ENCODE peak calls at places on chromosomes 6 and 20, in four cellular contexts. One of them, this sample, is unnamed.
A peak's percentile ranks its signal among the peaks of the same experiment; 100 is the strongest.

GRCh38 chr6:75204959-75205775 is 686 bp downstream of the COL12A1 start:
- DNase-seq in heart left ventricle: no peak
- DNase-seq in upper lobe of right lung: peak; percentile 80
- DNase-seq in tibial nerve: peak; percentile 33
- DNase-seq in this sample: peak; percentile 47

GRCh38 chr6:2917801-2918495 is 14.8 kb upstream of the SERPINB9 start:
- DNase-seq in tibial nerve: no peak
- DNase-seq in heart left ventricle: no peak
- DNase-seq in upper lobe of right lung: no peak
- DNase-seq in this sample: no peak

GRCh38 chr6:137717074-137718073 is 149.7 kb upstream of the TNFAIP3 start:
- DNase-seq in heart left ventricle: no peak
- DNase-seq in tibial nerve: no peak
- DNase-seq in upper lobe of right lung: no peak
- DNase-seq in this sample: no peak

GRCh38 chr6:168950500-168951223 is 303.0 kb downstream of the THBS2 start:
- DNase-seq in upper lobe of right lung: no peak
- DNase-seq in tibial nerve: no peak
- DNase-seq in heart left ventricle: no peak
- DNase-seq in this sample: no peak

GRCh38 chr6:133286765-133287164 is 45.6 kb downstream of the EYA4 start:
- DNase-seq in heart left ventricle: no peak
- DNase-seq in tibial nerve: no peak
- DNase-seq in upper lobe of right lung: no peak
- DNase-seq in this sample: no peak

GRCh38 chr6:84224251-84224650 is 3.2 kb downstream of the CEP162 start:
- DNase-seq in upper lobe of right lung: no peak
- DNase-seq in heart left ventricle: no peak
- DNase-seq in tibial nerve: no peak
- DNase-seq in this sample: no peak

GRCh38 chr6:18100296-18100695 is 22.2 kb downstream of the NHLRC1 start:
- DNase-seq in heart left ventricle: no peak
- DNase-seq in tibial nerve: no peak
- DNase-seq in upper lobe of right lung: no peak
- DNase-seq in this sample: no peak

GRCh38 chr6:41164551-41164950 is 1.6 kb upstream of the TREM2 start:
- DNase-seq in upper lobe of right lung: no peak
- DNase-seq in tibial nerve: no peak
- DNase-seq in heart left ventricle: no peak
- DNase-seq in this sample: no peak

GRCh38 chr6:112934433-112935327 is 587.5 kb downstream of the RFPL4B start:
- DNase-seq in tibial nerve: no peak
- DNase-seq in upper lobe of right lung: no peak
- DNase-seq in heart left ventricle: no peak
- DNase-seq in this sample: no peak

GRCh38 chr20:10513931-10514575 is 78.9 kb downstream of the SLX4IP start:
- DNase-seq in heart left ventricle: no peak
- DNase-seq in tibial nerve: no peak
- DNase-seq in upper lobe of right lung: no peak
- DNase-seq in this sample: no peak

GRCh38 chr6:131954775-131955107 is 3.6 kb upstream of the CCN2 start:
- DNase-seq in upper lobe of right lung: no peak
- DNase-seq in heart left ventricle: peak; percentile 39
- DNase-seq in tibial nerve: no peak
- DNase-seq in this sample: peak; percentile 99

GRCh38 chr20:49775229-49775693 is 37.4 kb upstream of the SLC9A8 start:
- DNase-seq in upper lobe of right lung: peak; percentile 71
- DNase-seq in heart left ventricle: peak; percentile 75
- DNase-seq in tibial nerve: no peak
- DNase-seq in this sample: no peak

GRCh38 chr20:38126146-38126912 is 38.7 kb downstream of the TGM2 start:
- DNase-seq in heart left ventricle: no peak
- DNase-seq in upper lobe of right lung: peak; percentile 66
- DNase-seq in tibial nerve: no peak
- DNase-seq in this sample: no peak

GRCh38 chr6:138104618-138105213 is 2.5 kb downstream of the PERP start:
- DNase-seq in tibial nerve: no peak
- DNase-seq in heart left ventricle: no peak
- DNase-seq in upper lobe of right lung: no peak
- DNase-seq in this sample: no peak

GRCh38 chr20:44513871-44514270 is 8.0 kb downstream of the SERINC3 start:
- DNase-seq in heart left ventricle: no peak
- DNase-seq in upper lobe of right lung: no peak
- DNase-seq in tibial nerve: no peak
- DNase-seq in this sample: no peak

GRCh38 chr6:133991096-133991593 is 38.1 kb downstream of the TBPL1 start:
- DNase-seq in tibial nerve: no peak
- DNase-seq in upper lobe of right lung: no peak
- DNase-seq in heart left ventricle: no peak
- DNase-seq in this sample: peak; percentile 61

GRCh38 chr20:8408587-8409307 is 276.7 kb downstream of the PLCB1 start:
- DNase-seq in tibial nerve: no peak
- DNase-seq in upper lobe of right lung: no peak
- DNase-seq in heart left ventricle: no peak
- DNase-seq in this sample: no peak

GRCh38 chr6:113672691-113673149 is 184.4 kb upstream of the MARCKS start:
- DNase-seq in upper lobe of right lung: peak; percentile 67
- DNase-seq in tibial nerve: peak; percentile 49
- DNase-seq in heart left ventricle: peak; percentile 35
- DNase-seq in this sample: no peak

GRCh38 chr6:96532399-96532798 is 10.8 kb downstream of the UFL1 start:
- DNase-seq in heart left ventricle: no peak
- DNase-seq in upper lobe of right lung: no peak
- DNase-seq in tibial nerve: no peak
- DNase-seq in this sample: no peak

GRCh38 chr6:85675030-85675819 is 32.5 kb upstream of the SYNCRIP start:
- DNase-seq in tibial nerve: no peak
- DNase-seq in heart left ventricle: no peak
- DNase-seq in upper lobe of right lung: no peak
- DNase-seq in this sample: no peak

GRCh38 chr6:142500265-142500786 is 198.5 kb downstream of the ADGRG6 start:
- DNase-seq in heart left ventricle: no peak
- DNase-seq in tibial nerve: no peak
- DNase-seq in upper lobe of right lung: no peak
- DNase-seq in this sample: no peak

GRCh38 chr6:104625536-104625935 is 234.2 kb downstream of the HACE1 start:
- DNase-seq in tibial nerve: no peak
- DNase-seq in heart left ventricle: no peak
- DNase-seq in upper lobe of right lung: no peak
- DNase-seq in this sample: no peak

GRCh38 chr6:16273266-16273665 is 34.9 kb downstream of the GMPR start:
- DNase-seq in heart left ventricle: no peak
- DNase-seq in tibial nerve: no peak
- DNase-seq in upper lobe of right lung: no peak
- DNase-seq in this sample: peak; percentile 11

GRCh38 chr6:122624853-122625252 is 14.6 kb downstream of the PKIB start:
- DNase-seq in upper lobe of right lung: no peak
- DNase-seq in tibial nerve: no peak
- DNase-seq in heart left ventricle: no peak
- DNase-seq in this sample: no peak

GRCh38 chr6:38604700-38605099 is 35.0 kb downstream of the BTBD9 start:
- DNase-seq in tibial nerve: no peak
- DNase-seq in upper lobe of right lung: peak; percentile 59
- DNase-seq in heart left ventricle: no peak
- DNase-seq in this sample: no peak

GRCh38 chr20:50034567-50035170 is 51.9 kb downstream of the SNAI1 start:
- DNase-seq in tibial nerve: no peak
- DNase-seq in heart left ventricle: peak; percentile 59
- DNase-seq in upper lobe of right lung: no peak
- DNase-seq in this sample: no peak

GRCh38 chr6:38773338-38773737 is 58.2 kb downstream of the DNAH8 start:
- DNase-seq in upper lobe of right lung: no peak
- DNase-seq in heart left ventricle: no peak
- DNase-seq in tibial nerve: no peak
- DNase-seq in this sample: no peak

GRCh38 chr6:35419431-35419830 is 32.7 kb upstream of the FANCE start:
- DNase-seq in heart left ventricle: no peak
- DNase-seq in tibial nerve: no peak
- DNase-seq in upper lobe of right lung: no peak
- DNase-seq in this sample: peak; percentile 83

GRCh38 chr20:31720486-31721407 is 1.9 kb downstream of the BCL2L1 start:
- DNase-seq in tibial nerve: no peak
- DNase-seq in upper lobe of right lung: no peak
- DNase-seq in heart left ventricle: no peak
- DNase-seq in this sample: no peak

GRCh38 chr20:24961384-24962181 is 12.5 kb downstream of the CST7 start:
- DNase-seq in tibial nerve: no peak
- DNase-seq in heart left ventricle: no peak
- DNase-seq in upper lobe of right lung: no peak
- DNase-seq in this sample: no peak

GRCh38 chr6:99016355-99016754 is 68.6 kb upstream of the FBXL4 start:
- DNase-seq in tibial nerve: no peak
- DNase-seq in heart left ventricle: no peak
- DNase-seq in upper lobe of right lung: no peak
- DNase-seq in this sample: no peak

GRCh38 chr6:90413867-90414266 is 117.2 kb upstream of the BACH2 start:
- DNase-seq in heart left ventricle: peak; percentile 38
- DNase-seq in upper lobe of right lung: no peak
- DNase-seq in tibial nerve: no peak
- DNase-seq in this sample: no peak

GRCh38 chr6:90414352-90414751 is 117.7 kb upstream of the BACH2 start:
- DNase-seq in tibial nerve: no peak
- DNase-seq in upper lobe of right lung: no peak
- DNase-seq in heart left ventricle: no peak
- DNase-seq in this sample: no peak

GRCh38 chr6:90415178-90415577 is 118.5 kb upstream of the BACH2 start:
- DNase-seq in tibial nerve: no peak
- DNase-seq in upper lobe of right lung: no peak
- DNase-seq in heart left ventricle: no peak
- DNase-seq in this sample: no peak

GRCh38 chr6:90412538-90413369 is 116.1 kb upstream of the BACH2 start:
- DNase-seq in upper lobe of right lung: no peak
- DNase-seq in tibial nerve: no peak
- DNase-seq in heart left ventricle: no peak
- DNase-seq in this sample: no peak

GRCh38 chr6:90413396-90413795 is 116.8 kb upstream of the BACH2 start:
- DNase-seq in tibial nerve: no peak
- DNase-seq in heart left ventricle: no peak
- DNase-seq in upper lobe of right lung: no peak
- DNase-seq in this sample: no peak
- H3K4me3 ChIP-seq in tibial nerve: peak overlapping the region; percentile 39
- H3K4me3 ChIP-seq in heart left ventricle: no peak overlapping the region
- H3K4me3 ChIP-seq in upper lobe of right lung: peak overlapping the region; percentile 10
- H3K4me3 ChIP-seq in this sample: peak overlapping the region; percentile 39

GRCh38 chr6:127100510-127101140 is 17.8 kb upstream of the RSPO3 start:
- DNase-seq in heart left ventricle: no peak
- DNase-seq in upper lobe of right lung: no peak
- DNase-seq in tibial nerve: no peak
- DNase-seq in this sample: no peak
- TF ChIP-seq CTCF in heart left ventricle: peak; percentile 10
- TF ChIP-seq CTCF in upper lobe of right lung: peak; percentile 42
- TF ChIP-seq CTCF in tibial nerve: peak; percentile 5
- TF ChIP-seq CTCF in this sample: peak; percentile 47

GRCh38 chr6:52575490-52575868 is 1.4 kb downstream of the TRAM2 start:
- DNase-seq in upper lobe of right lung: no peak
- DNase-seq in tibial nerve: no peak
- DNase-seq in heart left ventricle: no peak
- DNase-seq in this sample: no peak

GRCh38 chr6:52576392-52577021 is 353 bp downstream of the TRAM2 start:
- DNase-seq in heart left ventricle: peak; percentile 77
- DNase-seq in tibial nerve: peak; percentile 31
- DNase-seq in upper lobe of right lung: peak; percentile 83
- DNase-seq in this sample: no peak

GRCh38 chr6:52577022-52577777 is at the start of gene TRAM2:
- DNase-seq in upper lobe of right lung: peak; percentile 93
- DNase-seq in tibial nerve: peak; percentile 73
- DNase-seq in heart left ventricle: peak; percentile 87
- DNase-seq in this sample: no peak

GRCh38 chr6:52574709-52575489 is 2.0 kb downstream of the TRAM2 start:
- DNase-seq in upper lobe of right lung: no peak
- DNase-seq in heart left ventricle: peak; percentile 59
- DNase-seq in tibial nerve: peak; percentile 45
- DNase-seq in this sample: no peak

DNA sequence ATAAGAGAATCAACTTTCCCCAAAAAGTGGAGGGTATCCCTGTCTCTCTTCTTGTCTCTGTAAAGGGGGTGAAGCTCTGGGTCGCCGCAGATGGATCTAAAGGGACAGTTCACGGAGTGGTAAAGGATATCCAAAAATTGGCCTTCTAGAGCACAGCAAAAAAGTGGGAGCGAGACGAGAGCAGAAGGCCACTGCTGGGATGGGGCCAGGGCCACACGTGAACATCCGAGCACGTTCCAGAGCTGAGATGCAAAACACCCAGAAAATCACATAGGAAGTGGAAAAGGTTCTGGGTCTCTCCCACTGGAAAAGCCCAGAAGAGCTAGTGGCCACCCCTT is 837 bp downstream of the TRAM2 start:
- DNase-seq in tibial nerve: no peak
- DNase-seq in heart left ventricle: no peak
- DNase-seq in upper lobe of right lung: no peak
- DNase-seq in this sample: no peak
- H3K27ac ChIP-seq in tibial nerve: peak overlapping the region; percentile 99
- H3K27ac ChIP-seq in heart left ventricle: peak overlapping the region; percentile 100
- H3K27ac ChIP-seq in upper lobe of right lung: peak overlapping the region; percentile 74
- H3K27ac ChIP-seq in this sample: peak overlapping the region; percentile 77

DNA sequence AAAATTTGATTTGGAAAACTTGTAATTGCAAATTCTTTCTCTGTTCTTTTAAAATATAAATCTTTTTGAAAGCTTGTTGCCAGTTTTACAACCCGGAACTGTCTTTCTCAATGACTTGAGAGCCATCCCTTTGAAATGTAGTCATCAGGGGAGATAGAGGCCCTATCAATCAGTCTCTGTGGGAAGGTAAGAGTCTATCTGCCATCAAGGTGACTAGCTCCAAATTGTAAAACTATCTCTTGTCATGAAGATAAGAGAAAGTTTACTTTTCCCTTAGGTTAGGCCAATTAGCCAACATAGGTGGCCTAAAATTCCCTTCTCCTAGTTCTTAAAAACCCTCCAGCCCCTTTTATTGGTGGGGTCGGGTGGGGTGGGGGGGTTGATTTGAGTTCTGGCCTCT is 469.1 kb upstream of the IRAK1BP1 start:
- DNase-seq in tibial nerve: no peak
- DNase-seq in heart left ventricle: no peak
- DNase-seq in upper lobe of right lung: no peak
- DNase-seq in this sample: no peak
- H3K4me3 ChIP-seq in tibial nerve: no peak overlapping the region
- H3K4me3 ChIP-seq in heart left ventricle: no peak overlapping the region
- H3K4me3 ChIP-seq in upper lobe of right lung: no peak overlapping the region
- H3K4me3 ChIP-seq in this sample: no peak overlapping the region

GRCh38 chr20:23198815-23199214 is 112.7 kb upstream of the CD93 start:
- DNase-seq in heart left ventricle: no peak
- DNase-seq in tibial nerve: no peak
- DNase-seq in upper lobe of right lung: no peak
- DNase-seq in this sample: no peak
- TF ChIP-seq CTCF in heart left ventricle: no peak
- TF ChIP-seq CTCF in tibial nerve: no peak
- TF ChIP-seq CTCF in upper lobe of right lung: no peak
- TF ChIP-seq CTCF in this sample: no peak

This sample was measured in AG04450.